ENCODE peak calls at places on chromosomes 5 and 9, in eight cellular contexts. T is fibroblast of lung, N is lower lobe of right lung, R is transverse colon, D is psoas muscle, I is upper lobe of left lung, Z is breast epithelium, O is IMR-90. H is an unnamed sample.

GRCh38 chr9:127116946-127117345 is 5.5 kb downstream of the ANGPTL2 start:
- DNase-seq in T (peak; percentile 28), N (no peak), R (no peak), D (peak; percentile 68), I (no peak), Z (no peak), O (peak; percentile 67), H (no peak)

GRCh38 chr9:22049411-22049810 is 40.3 kb upstream of the CDKN2B start:
- DNase-seq in T (peak; percentile 75), N (no peak), R (no peak), D (peak; percentile 60), I (no peak), Z (no peak), O (peak; percentile 50), H (no peak)

GRCh38 chr9:111482656-111483418 is 1.3 kb downstream of the ECPAS start:
- DNase-seq in T (peak; percentile 68), N (peak; percentile 87), R (peak; percentile 86), D (peak; percentile 91), I (peak; percentile 85), Z (peak; percentile 52), O (peak; percentile 55), H (no peak)

GRCh38 chr9:109499631-109500120 is 1.6 kb upstream of the PTPN3 start:
- DNase-seq in T (peak; percentile 43), N (peak; percentile 79), R (peak; percentile 72), D (peak; percentile 77), I (peak; percentile 80), Z (peak; percentile 55), O (no peak), H (no peak)

GRCh38 chr5:53557386-53557785 is 3.1 kb upstream of the NDUFS4 start:
- DNase-seq in T (peak; percentile 47), N (no peak), R (no peak), D (no peak), I (no peak), Z (no peak), O (peak; percentile 80), H (no peak)

GRCh38 chr5:103624748-103625147 is 62.2 kb upstream of the NUDT12 start:
- DNase-seq in T (peak; percentile 30), N (no peak), R (no peak), D (no peak), I (no peak), Z (no peak), O (peak; percentile 8), H (no peak)

GRCh38 chr5:107463731-107464130 is 207.0 kb downstream of the EFNA5 start:
- DNase-seq in T (no peak), N (no peak), R (no peak), D (no peak), I (no peak), Z (no peak), O (no peak), H (no peak)

GRCh38 chr5:133321286-133321832 is 269.5 kb downstream of the HSPA4 start:
- DNase-seq in T (no peak), N (no peak), R (no peak), D (no peak), I (no peak), Z (no peak), O (no peak), H (no peak)

GRCh38 chr9:114592356-114592755 is 4.8 kb downstream of the ATP6V1G1 start:
- DNase-seq in T (peak; percentile 32), N (no peak), R (peak; percentile 37), D (no peak), I (peak; percentile 28), Z (no peak), O (peak; percentile 49), H (no peak)

GRCh38 chr5:21774281-21774680 is 1078.9 kb downstream of the CDH12 start:
- DNase-seq in T (no peak), N (no peak), R (no peak), D (no peak), I (no peak), Z (no peak), O (no peak), H (no peak)

GRCh38 chr5:5751987-5752386 is 329.5 kb downstream of the ICE1 start:
- DNase-seq in T (no peak), N (no peak), R (no peak), D (no peak), I (no peak), Z (no peak), O (no peak), H (no peak)

GRCh38 chr9:129139233-129139992 is 28.2 kb downstream of the PTPA start:
- DNase-seq in T (peak; percentile 80), N (peak; percentile 71), R (peak; percentile 85), D (peak; percentile 81), I (peak; percentile 79), Z (peak; percentile 87), O (peak; percentile 84), H (peak; percentile 59)

GRCh38 chr9:136485651-136486050 is 2.8 kb upstream of the SEC16A start:
- DNase-seq in T (no peak), N (no peak), R (no peak), D (no peak), I (no peak), Z (no peak), O (no peak), H (no peak)

GRCh38 chr9:21443849-21444625 is 3.8 kb downstream of the IFNA1 start:
- DNase-seq in T (no peak), N (no peak), R (no peak), D (no peak), I (no peak), Z (no peak), O (no peak), H (no peak)

GRCh38 chr9:38662763-38663593 is 42.6 kb upstream of the ANKRD18A start:
- DNase-seq in T (peak; percentile 12), N (no peak), R (no peak), D (no peak), I (no peak), Z (no peak), O (no peak), H (no peak)

GRCh38 chr9:17776735-17777134 is 197.9 kb downstream of the SH3GL2 start:
- DNase-seq in T (no peak), N (no peak), R (no peak), D (no peak), I (no peak), Z (peak; percentile 43), O (no peak), H (no peak)

GRCh38 chr9:128420651-128421473 is at the start of gene CERCAM:
- DNase-seq in T (peak; percentile 41), N (peak; percentile 59), R (peak; percentile 65), D (peak; percentile 70), I (peak; percentile 47), Z (peak; percentile 29), O (peak; percentile 25), H (no peak)

GRCh38 chr5:168746893-168747640 is 167.9 kb upstream of the PANK3 start:
- DNase-seq in T (no peak), N (no peak), R (no peak), D (no peak), I (peak; percentile 9), Z (no peak), O (no peak), H (no peak)

GRCh38 chr9:109830587-109830986 is 50.6 kb downstream of the PALM2AKAP2 start:
- DNase-seq in T (no peak), N (no peak), R (no peak), D (no peak), I (no peak), Z (no peak), O (no peak), H (no peak)

DNA sequence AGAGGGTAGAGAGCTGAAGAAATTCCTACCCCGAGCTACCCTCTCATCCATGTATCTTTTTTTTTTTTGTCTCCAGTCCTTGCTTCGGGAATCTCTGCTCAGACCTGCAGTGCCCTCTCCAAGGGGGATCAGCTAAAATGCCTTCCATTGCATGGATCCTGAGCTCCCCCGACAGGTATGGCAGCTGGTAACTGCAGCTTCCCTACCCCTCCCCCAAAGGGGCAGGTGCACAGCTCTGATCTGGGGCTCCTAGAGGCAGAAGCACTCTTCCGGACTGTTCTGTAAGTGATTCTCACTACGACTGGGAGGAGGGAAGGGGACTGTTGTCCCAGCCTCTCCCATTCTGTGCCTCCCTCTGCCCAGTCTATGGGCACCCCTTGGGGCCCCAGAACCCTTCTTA is 169.6 kb downstream of the MELK start:
- DNase-seq in T (no peak), N (no peak), R (no peak), D (no peak), I (no peak), Z (no peak), O (no peak), H (no peak)
- H3K27me3 ChIP-seq in T (peaks cover 16% of the 10 kb centered on the region), N (peaks cover 50% of the 10 kb centered on the region), R (peaks cover 68% of the 10 kb centered on the region), D (peaks cover 42% of the 10 kb centered on the region), I (no peaks in the 10 kb centered on the region), Z (peaks cover 57% of the 10 kb centered on the region), O (peaks cover 35% of the 10 kb centered on the region), H (peaks cover 20% of the 10 kb centered on the region)

DNA sequence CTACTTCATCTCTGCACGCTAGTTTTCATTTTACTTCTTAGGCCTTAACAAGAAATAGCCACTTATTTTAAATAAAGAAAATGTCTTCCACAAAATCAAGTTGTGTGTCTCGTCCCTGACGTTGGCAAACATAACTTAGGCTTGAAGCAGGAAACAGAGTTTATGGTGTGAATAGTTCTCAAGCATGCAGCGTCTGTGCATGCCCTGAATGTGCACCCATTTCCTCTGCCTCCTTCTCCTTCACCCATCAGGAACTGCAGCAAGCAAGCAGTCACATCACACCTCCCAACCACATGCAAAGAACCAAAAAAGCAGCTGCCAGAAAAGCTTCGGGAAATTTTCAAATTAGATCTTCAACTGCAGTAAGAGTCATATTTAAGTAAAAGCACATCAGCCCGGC is 424.0 kb upstream of the IRX4 start:
- DNase-seq in T (no peak), N (no peak), R (no peak), D (no peak), I (no peak), Z (no peak), O (no peak), H (no peak)
- TF ChIP-seq CTCF in T (no peak), N (no peak), R (no peak), D (no peak), I (no peak), Z (no peak), O (no peak), H (no peak)

DNA sequence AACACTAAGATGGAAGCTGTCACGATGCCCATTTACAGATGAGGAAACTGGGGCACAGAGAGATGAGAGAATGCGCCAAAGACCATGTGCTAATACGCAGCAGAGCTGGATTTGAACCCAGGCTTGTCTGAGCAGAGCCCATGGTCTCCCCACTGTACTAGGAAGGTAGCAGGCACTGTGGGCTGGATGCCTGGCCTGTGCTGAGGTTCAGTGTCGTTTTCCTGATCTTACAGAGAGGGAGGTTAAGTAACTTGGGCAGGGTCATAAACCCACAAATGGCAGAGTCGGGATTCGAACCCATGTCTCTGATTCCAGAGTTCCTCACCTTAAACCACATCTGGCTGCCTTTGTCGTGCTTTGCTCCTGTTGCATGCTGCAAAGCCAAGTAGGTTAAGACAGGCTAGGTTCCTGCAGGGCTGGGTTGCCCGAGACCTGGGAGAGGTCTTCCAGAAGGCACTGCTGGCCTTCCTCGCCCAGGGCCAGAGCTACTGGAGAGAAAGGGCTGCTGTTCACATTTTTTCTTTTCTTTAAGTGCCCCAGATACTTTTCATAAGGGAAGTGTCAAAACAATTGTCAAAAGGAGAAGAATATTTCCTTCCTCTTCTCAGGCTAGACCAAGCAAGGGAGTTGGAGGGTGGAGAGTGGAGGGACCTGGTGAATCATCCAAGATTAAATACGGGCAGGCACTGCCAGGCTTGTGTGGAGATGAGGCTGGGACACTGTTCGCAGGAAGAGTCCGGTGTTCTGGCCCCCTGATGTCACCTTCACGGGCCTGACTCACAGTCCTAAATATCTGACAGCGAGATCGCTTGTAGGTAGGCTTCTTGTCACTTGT is 3.2 kb downstream of the NEK6 start:
- DNase-seq in T (peak; percentile 83), N (no peak), R (peak; percentile 57), D (no peak), I (peak; percentile 75), Z (no peak), O (peak; percentile 69), H (no peak)
- H3K4me3 ChIP-seq in T (peak overlapping the region; percentile 23), N (peak overlapping the region; percentile 93), R (no peak overlapping the region), D (peak overlapping the region; percentile 6), I (no peak overlapping the region), Z (peak overlapping the region; percentile 84), O (peak overlapping the region; percentile 0), H (peak overlapping the region; percentile 46)

GRCh38 chr5:55219770-55220169 is 7.3 kb downstream of the MCIDAS start:
- DNase-seq in T (no peak), N (no peak), R (no peak), D (no peak), I (no peak), Z (no peak), O (no peak), H (no peak)
- H3K27me3 ChIP-seq in T (peaks cover 58% of the 10 kb centered on the region), N (peaks cover 58% of the 10 kb centered on the region), R (peaks cover 68% of the 10 kb centered on the region), D (peaks cover 70% of the 10 kb centered on the region), I (peaks cover 42% of the 10 kb centered on the region), Z (peaks cover 47% of the 10 kb centered on the region), O (peaks cover 75% of the 10 kb centered on the region), H (peaks cover 67% of the 10 kb centered on the region)